ENCODE peak calls at places on chromosomes 5 and 9, in nine cellular contexts. E, V, S, F, I, U, A, D and X are unnamed samples. For H3K4me1, the result is how much of the 10 kb centered on the place peaks cover.

GRCh38 chr5:180591249-180591887 is at the start of gene SCGB3A1:
- DNase-seq in I (no peak), V (peak), A (peak), F (peak), E (no peak), U (no peak), D (no peak), S (peak), X (no peak)

GRCh38 chr5:78300464-78301045 is 6.1 kb upstream of the AP3B1 start:
- DNase-seq in U (peak), D (no peak), S (no peak), V (peak), A (no peak), F (no peak), I (peak), E (no peak), X (no peak)

GRCh38 chr9:38335686-38336085 is 56.8 kb upstream of the ALDH1B1 start:
- DNase-seq in S (no peak), E (no peak), I (no peak), F (no peak), A (no peak), U (no peak), D (no peak), V (no peak), X (no peak)

GRCh38 chr5:179974281-179974945 is 66.7 kb upstream of the TBC1D9B start:
- DNase-seq in F (no peak), D (no peak), I (no peak), A (no peak), E (no peak), V (no peak), S (no peak), U (no peak), X (no peak)

GRCh38 chr5:57171818-57172465 is 1.9 kb upstream of the GPBP1 start:
- DNase-seq in V (no peak), S (no peak), F (no peak), U (no peak), A (no peak), E (no peak), I (no peak), D (peak), X (peak)

GRCh38 chr9:79682076-79682736 is 110.4 kb downstream of the TLE4 start:
- DNase-seq in E (no peak), A (no peak), U (peak), V (no peak), F (no peak), I (no peak), D (no peak), S (no peak), X (no peak)

GRCh38 chr5:113038714-113039113 is 62.1 kb downstream of the DCP2 start:
- DNase-seq in U (peak), D (no peak), S (no peak), V (peak), A (no peak), F (no peak), I (peak), E (no peak), X (peak)

GRCh38 chr5:1564182-1564748 is 40.5 kb upstream of the LPCAT1 start:
- DNase-seq in E (no peak), A (no peak), V (peak), U (peak), D (peak), S (peak), F (peak), I (peak), X (peak)

GRCh38 chr5:66658516-66658915 is 62.3 kb downstream of the MAST4 start:
- DNase-seq in F (no peak), I (no peak), V (no peak), S (no peak), U (no peak), A (no peak), D (no peak), E (no peak), X (no peak)

GRCh38 chr5:141338538-141339306 is at the start of gene PCDHGA2:
- DNase-seq in V (peak), I (no peak), S (no peak), E (no peak), F (no peak), U (no peak), D (no peak), A (no peak), X (no peak)

GRCh38 chr5:197892-198489 is 6.7 kb downstream of the LRRC14B start:
- DNase-seq in F (no peak), D (no peak), U (no peak), S (no peak), A (peak), E (no peak), I (no peak), V (no peak), X (no peak)

GRCh38 chr9:106111039-106111740 is 416.8 kb downstream of the TMEM38B start:
- DNase-seq in S (no peak), E (no peak), F (no peak), U (no peak), V (no peak), I (no peak), A (no peak), D (no peak), X (no peak)

GRCh38 chr9:96014078-96014477 is 138.6 kb downstream of the ERCC6L2 start:
- DNase-seq in A (no peak), F (no peak), D (no peak), U (no peak), I (no peak), S (no peak), E (no peak), V (no peak), X (no peak)

GRCh38 chr9:29822458-29822857 is 2249.2 kb upstream of the C9orf72 start:
- DNase-seq in S (no peak), I (no peak), F (no peak), U (no peak), E (no peak), A (peak), V (no peak), D (no peak), X (no peak)

GRCh38 chr9:75847085-75847484 is 43.4 kb upstream of the PCSK5 start:
- DNase-seq in U (no peak), V (no peak), S (no peak), E (no peak), F (no peak), I (no peak), D (no peak), A (no peak), X (no peak)

GRCh38 chr5:165139730-165140129 is 1634.3 kb downstream of the MAT2B start:
- DNase-seq in U (no peak), I (no peak), D (no peak), E (no peak), S (no peak), A (no peak), F (no peak), V (no peak), X (no peak)

GRCh38 chr9:36149197-36149596 is 12.7 kb downstream of the GLIPR2 start:
- DNase-seq in V (peak), E (no peak), A (peak), S (no peak), F (no peak), U (no peak), D (no peak), I (no peak), X (no peak)

GRCh38 chr5:80249876-80250275 is 6.0 kb downstream of the SERINC5 start:
- DNase-seq in U (no peak), V (no peak), I (no peak), F (no peak), D (no peak), E (no peak), A (no peak), S (no peak), X (no peak)
- H3K4me1 ChIP-seq in U (under half), V (under half), I (under half), F (under half), D (under half), E (under half), A (under half), S (half or more), X (under half)

GRCh38 chr5:125412051-125412560 is 665.7 kb upstream of the ZNF608 start:
- DNase-seq in V (peak), D (no peak), E (no peak), F (no peak), S (no peak), U (no peak), A (peak), I (no peak), X (peak)
- H3K27ac ChIP-seq in V (peak), D (no peak), E (peak), F (no peak), S (peak), U (peak), A (peak), I (no peak), X (peak)

DNA sequence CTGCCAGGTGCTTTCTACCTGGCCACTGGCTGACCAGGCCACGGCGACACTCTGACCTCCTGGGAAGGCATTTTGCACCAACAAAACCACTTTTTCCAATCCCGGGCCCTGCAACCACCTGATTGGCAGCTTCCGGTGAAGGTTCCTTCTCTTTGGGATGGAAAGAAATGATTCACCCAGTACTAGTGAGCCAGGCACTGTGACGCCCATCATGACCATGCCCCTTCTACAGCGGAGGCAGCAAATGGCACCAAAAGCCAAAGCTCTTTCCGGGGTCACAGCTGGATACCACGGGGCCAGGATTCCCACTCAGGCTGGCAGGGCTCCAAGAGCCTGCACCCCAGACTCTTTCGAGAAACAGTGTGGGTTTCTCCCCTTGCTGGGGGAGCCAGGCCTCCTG is 4.7 kb downstream of the NOTCH1 start:
- DNase-seq in E (no peak), A (no peak), D (no peak), U (no peak), I (no peak), S (no peak), V (no peak), F (no peak), X (no peak)
- H3K4me1 ChIP-seq in E (under half), A (under half), D (under half), U (under half), I (under half), S (half or more), V (under half), F (under half), X (under half)

GRCh38 chr5:172858511-172858989 is 24.5 kb downstream of the ERGIC1 start:
- DNase-seq in V (peak), I (no peak), F (peak), D (no peak), U (peak), E (no peak), A (no peak), S (no peak), X (no peak)
- H3K27ac ChIP-seq in V (peak), I (no peak), F (peak), D (peak), U (no peak), E (no peak), A (peak), S (peak), X (no peak)